ENCODE peak calls at places on chromosomes 1 and 21, in ten cellular contexts. G, X, Y, C, Z, P, W, H, M and F are unnamed samples.

GRCh38 chr1:145701306-145701862 is 5.8 kb downstream of the PDZK1 start:
- DNase-seq in M (no peak), G (no peak), C (no peak), W (no peak), H (no peak), Z (no peak), Y (no peak), X (no peak), P (no peak), F (no peak)

GRCh38 chr1:173554541-173555250 is 48.2 kb downstream of the SLC9C2 start:
- DNase-seq in P (no peak), Y (no peak), W (no peak), G (no peak), M (no peak), C (peak; percentile 78), X (no peak), Z (no peak), H (no peak), F (no peak)

GRCh38 chr1:24344090-24344742 is 25.1 kb downstream of the GRHL3 start:
- DNase-seq in W (no peak), Y (no peak), H (no peak), G (peak; percentile 40), X (no peak), Z (no peak), C (no peak), M (no peak), P (no peak), F (no peak)

GRCh38 chr1:151457911-151458882 is 1.1 kb downstream of the POGZ start:
- DNase-seq in H (peak; percentile 62), P (peak; percentile 68), Y (peak; percentile 76), X (peak; percentile 61), G (peak; percentile 89), C (peak; percentile 68), Z (peak; percentile 61), M (no peak), W (peak; percentile 62), F (peak; percentile 78)

GRCh38 chr1:28248273-28249012 is 10.9 kb upstream of the SESN2 start:
- DNase-seq in M (peak; percentile 91), W (peak; percentile 79), G (peak; percentile 86), C (peak; percentile 68), Y (peak; percentile 80), X (peak; percentile 90), P (peak; percentile 80), Z (peak; percentile 83), H (peak; percentile 79), F (peak; percentile 63)

GRCh38 chr1:157151506-157151905 is 13.3 kb upstream of the ETV3 start:
- DNase-seq in M (no peak), G (no peak), H (no peak), W (no peak), C (no peak), Y (no peak), X (no peak), P (no peak), Z (no peak), F (no peak)

GRCh38 chr1:173355281-173356031 is 121.7 kb upstream of the PRDX6 start:
- DNase-seq in W (no peak), C (no peak), M (no peak), Y (no peak), P (no peak), Z (no peak), G (no peak), H (no peak), X (no peak), F (no peak)

GRCh38 chr21:26106562-26106961 is 64.0 kb downstream of the APP start:
- DNase-seq in W (no peak), C (no peak), M (no peak), Y (no peak), H (no peak), P (no peak), X (no peak), G (no peak), Z (no peak), F (no peak)

GRCh38 chr21:37829043-37829442 is 87.2 kb downstream of the KCNJ6 start:
- DNase-seq in M (no peak), G (no peak), P (no peak), C (no peak), Y (no peak), H (no peak), Z (no peak), X (no peak), W (no peak), F (no peak)

GRCh38 chr1:115796897-115797296 is 28.4 kb upstream of the CASQ2 start:
- DNase-seq in Z (no peak), W (no peak), X (no peak), Y (no peak), G (no peak), H (peak; percentile 54), P (no peak), C (no peak), M (no peak), F (no peak)

GRCh38 chr1:184826001-184826400 is 71.3 kb upstream of the EDEM3 start:
- DNase-seq in Y (no peak), P (no peak), W (no peak), G (no peak), X (no peak), C (no peak), Z (no peak), H (no peak), M (no peak), F (no peak)

GRCh38 chr1:221228594-221228993 is 349.4 kb downstream of the HLX start:
- DNase-seq in G (no peak), M (no peak), X (no peak), Z (no peak), P (no peak), Y (no peak), C (no peak), H (no peak), W (no peak), F (no peak)

GRCh38 chr1:217435159-217435558 is 195.7 kb downstream of the GPATCH2 start:
- DNase-seq in X (no peak), C (no peak), P (no peak), Y (no peak), M (no peak), Z (no peak), W (no peak), H (peak; percentile 24), G (no peak), F (no peak)

GRCh38 chr1:225318706-225319575 is 108.9 kb downstream of the LBR start:
- DNase-seq in W (no peak), Z (no peak), Y (no peak), G (peak; percentile 54), M (no peak), X (no peak), H (peak; percentile 15), P (peak; percentile 63), C (peak; percentile 61), F (peak; percentile 48)

GRCh38 chr1:170910273-170910672 is 25.1 kb upstream of the MROH9 start:
- DNase-seq in Y (no peak), H (no peak), C (peak; percentile 42), P (no peak), W (no peak), G (peak; percentile 86), M (no peak), X (no peak), Z (no peak), F (no peak)

GRCh38 chr1:17950728-17951127 is 156.9 kb upstream of the IGSF21 start:
- DNase-seq in Y (no peak), W (no peak), Z (no peak), X (no peak), G (no peak), H (no peak), C (no peak), P (no peak), M (no peak), F (no peak)
- H3K27me3 ChIP-seq in Y (peaks cover 5% of the 10 kb centered on the region), W (peaks cover 18% of the 10 kb centered on the region), Z (no peaks in the 10 kb centered on the region), X (no peaks in the 10 kb centered on the region), G (peaks cover 14% of the 10 kb centered on the region), H (peaks cover 5% of the 10 kb centered on the region), C (no peaks in the 10 kb centered on the region), P (no peaks in the 10 kb centered on the region), M (peaks cover 64% of the 10 kb centered on the region), F (no peaks in the 10 kb centered on the region)

GRCh38 chr1:22665752-22666151 is 12.7 kb downstream of the C1QB start:
- DNase-seq in X (no peak), P (peak; percentile 64), Z (no peak), Y (no peak), C (peak; percentile 11), M (no peak), H (peak; percentile 47), G (peak; percentile 49), W (no peak), F (peak; percentile 59)
- H3K27me3 ChIP-seq in X (no peaks in the 10 kb centered on the region), P (no peaks in the 10 kb centered on the region), Z (no peaks in the 10 kb centered on the region), Y (peaks cover 13% of the 10 kb centered on the region), C (no peaks in the 10 kb centered on the region), M (peaks cover 14% of the 10 kb centered on the region), H (peaks cover 30% of the 10 kb centered on the region), G (peaks cover 46% of the 10 kb centered on the region), W (no peaks in the 10 kb centered on the region), F (no peaks in the 10 kb centered on the region)

DNA sequence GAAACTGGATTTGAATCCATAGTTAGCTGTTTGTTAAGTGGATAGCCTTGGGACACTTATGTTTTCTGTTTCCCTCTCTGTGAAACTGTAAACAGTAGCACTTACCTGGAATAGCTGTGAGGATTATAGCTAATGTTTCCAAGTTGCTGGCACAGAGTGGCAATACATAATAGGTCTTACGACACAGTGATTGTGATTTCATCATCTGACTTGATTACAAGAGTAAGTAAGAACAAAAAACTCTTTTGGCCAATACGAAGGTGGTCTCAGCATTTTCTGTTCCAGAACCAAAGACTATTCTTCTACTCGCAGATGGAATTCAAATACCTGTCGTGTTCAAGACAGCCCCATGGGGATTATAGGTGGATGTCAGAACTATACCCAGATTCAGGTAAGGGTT is 2.1 kb downstream of the C8B start:
- DNase-seq in X (no peak), H (no peak), G (peak; percentile 23), C (peak; percentile 18), P (no peak), Y (no peak), W (no peak), M (no peak), Z (no peak), F (no peak)
- H3K27me3 ChIP-seq in X (no peaks in the 10 kb centered on the region), H (peaks cover 10% of the 10 kb centered on the region), G (no peaks in the 10 kb centered on the region), C (no peaks in the 10 kb centered on the region), P (no peaks in the 10 kb centered on the region), Y (no peaks in the 10 kb centered on the region), W (no peaks in the 10 kb centered on the region), M (peaks cover 3% of the 10 kb centered on the region), Z (no peaks in the 10 kb centered on the region), F (no peaks in the 10 kb centered on the region)

DNA sequence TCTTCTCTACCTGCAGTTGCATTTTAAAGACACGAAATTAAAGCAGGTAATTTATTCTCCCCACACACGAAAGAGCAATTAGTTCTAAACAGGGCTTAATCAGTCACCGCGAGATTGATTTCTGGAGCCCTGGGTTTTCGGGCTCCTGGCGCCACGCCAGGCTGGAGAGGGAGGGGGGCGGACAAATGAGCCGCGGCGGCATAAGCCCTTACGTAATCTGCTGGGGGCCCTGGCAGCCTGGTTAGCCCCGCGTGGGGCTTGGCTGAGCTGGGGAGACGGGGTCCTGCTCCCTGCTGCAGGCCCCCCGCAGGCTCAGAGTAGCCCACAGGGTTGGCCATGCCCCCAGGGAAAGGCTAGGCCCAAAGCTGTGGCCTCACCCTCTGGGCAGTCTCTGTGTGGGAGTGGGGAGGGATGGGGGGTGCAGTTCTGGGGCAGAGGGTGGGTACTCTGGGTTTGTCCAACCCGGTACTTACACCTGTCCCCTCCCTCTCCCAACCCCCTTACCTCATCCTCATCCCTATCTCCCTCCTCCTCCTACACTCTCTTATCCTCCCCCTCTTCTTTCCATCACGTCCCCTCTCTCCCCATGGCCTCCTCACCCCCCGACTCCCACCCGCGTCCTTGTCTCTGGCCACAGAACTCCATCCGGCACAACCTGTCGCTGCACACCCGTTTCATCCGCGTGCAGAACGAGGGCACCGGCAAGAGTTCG is 19.9 kb downstream of the FOXO6 start:
- DNase-seq in C (no peak), W (no peak), Y (peak; percentile 67), Z (no peak), X (peak; percentile 58), P (no peak), M (no peak), H (no peak), G (peak; percentile 33), F (peak; percentile 64)
- H3K27me3 ChIP-seq in C (peaks cover 14% of the 10 kb centered on the region), W (no peaks in the 10 kb centered on the region), Y (no peaks in the 10 kb centered on the region), Z (no peaks in the 10 kb centered on the region), X (no peaks in the 10 kb centered on the region), P (peaks cover 65% of the 10 kb centered on the region), M (no peaks in the 10 kb centered on the region), H (peaks cover 98% of the 10 kb centered on the region), G (peaks cover 46% of the 10 kb centered on the region), F (no peaks in the 10 kb centered on the region)

GRCh38 chr21:45570071-45570470 is 27.8 kb upstream of the SLC19A1 start:
- DNase-seq in Z (no peak), H (no peak), W (no peak), Y (no peak), C (no peak), M (peak; percentile 53), X (no peak), G (no peak), P (no peak), F (no peak)
- H3K27me3 ChIP-seq in Z (no peaks in the 10 kb centered on the region), H (peaks cover 32% of the 10 kb centered on the region), W (peaks cover under 1% of the 10 kb centered on the region), Y (peaks cover 2% of the 10 kb centered on the region), C (no peaks in the 10 kb centered on the region), M (peaks cover 11% of the 10 kb centered on the region), X (no peaks in the 10 kb centered on the region), G (peaks cover 42% of the 10 kb centered on the region), P (peaks cover 8% of the 10 kb centered on the region), F (no peaks in the 10 kb centered on the region)